ENCODE peak calls at places on chromosomes 13 and 19, in five cellular contexts. R, X, U, N and L are unnamed samples.

GRCh38 chr13:33740134-33740538 is 77.8 kb upstream of the RFC3 start:
- DNase-seq in R (no peak), X (no peak), U (no peak), N (no peak), L (peak; percentile 8)

GRCh38 chr13:29593605-29594297 is 1.7 kb downstream of the SLC7A1 start:
- DNase-seq in R (no peak), X (no peak), U (no peak), N (peak; percentile 37), L (no peak)

GRCh38 chr13:30743319-30744055 is 8.1 kb downstream of the ALOX5AP start:
- DNase-seq in R (no peak), X (no peak), U (peak; percentile 23), N (no peak), L (peak; percentile 96)

GRCh38 chr19:5220866-5221265 is 119.7 kb downstream of the PTPRS start:
- DNase-seq in R (no peak), X (no peak), U (no peak), N (no peak), L (no peak)

GRCh38 chr13:75550159-75550567 is 572 bp downstream of the UCHL3 start:
- DNase-seq in R (no peak), X (no peak), U (no peak), N (peak; percentile 74), L (peak; percentile 68)

GRCh38 chr19:1017906-1018305 is 3.0 kb downstream of the TMEM259 start:
- DNase-seq in R (no peak), X (no peak), U (no peak), N (no peak), L (no peak)

GRCh38 chr19:3225677-3226093 is 1.2 kb downstream of the CELF5 start:
- DNase-seq in R (no peak), X (no peak), U (no peak), N (no peak), L (no peak)

GRCh38 chr13:30396434-30397075 is 25.7 kb upstream of the UBE2L5 start:
- DNase-seq in R (no peak), X (no peak), U (no peak), N (no peak), L (peak; percentile 27)

GRCh38 chr19:31834070-31834469 is 484.8 kb upstream of the TSHZ3 start:
- DNase-seq in R (no peak), X (no peak), U (no peak), N (no peak), L (no peak)

GRCh38 chr13:21674271-21675009 is 3.6 kb downstream of the FGF9 start:
- DNase-seq in R (no peak), X (peak; percentile 6), U (no peak), N (no peak), L (no peak)

GRCh38 chr19:46115396-46116109 is 8.9 kb downstream of the IGFL3 start:
- DNase-seq in R (no peak), X (no peak), U (no peak), N (no peak), L (peak; percentile 89)

GRCh38 chr19:55152017-55152416 is 3.0 kb upstream of the TNNT1 start:
- DNase-seq in R (no peak), X (no peak), U (no peak), N (no peak), L (no peak)

GRCh38 chr19:15432629-15433518 is 14.1 kb upstream of the AKAP8L start:
- DNase-seq in R (peak; percentile 89), X (peak; percentile 88), U (peak; percentile 91), N (peak; percentile 92), L (peak; percentile 91)

GRCh38 chr13:94198666-94199065 is 280.8 kb downstream of the DCT start:
- DNase-seq in R (no peak), X (no peak), U (no peak), N (no peak), L (no peak)

GRCh38 chr19:30378701-30379100 is 6.5 kb downstream of the ZNF536 start:
- DNase-seq in R (no peak), X (no peak), U (no peak), N (no peak), L (no peak)

GRCh38 chr19:39941615-39942507 is 7.4 kb upstream of the FCGBP start:
- DNase-seq in R (no peak), X (no peak), U (no peak), N (peak; percentile 82), L (no peak)

GRCh38 chr13:29969286-29969685 is 118.9 kb upstream of the UBL3 start:
- DNase-seq in R (no peak), X (no peak), U (no peak), N (no peak), L (peak; percentile 26)

GRCh38 chr19:38551450-38551813 is 66.3 kb downstream of the MAP4K1 start:
- DNase-seq in R (no peak), X (no peak), U (no peak), N (no peak), L (no peak)

GRCh38 chr19:7783991-7784421 is 21.0 kb downstream of the CLEC4M start:
- DNase-seq in R (no peak), X (no peak), U (no peak), N (no peak), L (peak; percentile 49)

GRCh38 chr19:3161453-3161852 is 17.1 kb upstream of the S1PR4 start:
- DNase-seq in R (no peak), X (no peak), U (no peak), N (no peak), L (peak; percentile 75)

GRCh38 chr13:99217461-99218101 is 16.9 kb downstream of the UBAC2 start:
- DNase-seq in R (no peak), X (no peak), U (no peak), N (no peak), L (no peak)

GRCh38 chr13:98456423-98456845 is 120.5 kb downstream of the STK24 start:
- DNase-seq in R (no peak), X (no peak), U (no peak), N (no peak), L (no peak)